ENCODE peak calls at places on chromosome 12, in eight cellular contexts. R is aorta, Q is psoas muscle, G is HepG2, T is uterus, Y is tibial nerve, F is cardiac muscle cell, D is K562. L is an unnamed sample. For H3K36me3, the result is how much of the 10 kb centered on the place peaks cover.

GRCh38 chr12:60168441-60168840 is 572.6 kb downstream of the SLC16A7 start:
- DNase-seq in R (no peak), Q (no peak), G (peak), T (no peak), Y (no peak), F (no peak), D (no peak), L (no peak)

GRCh38 chr12:104133861-104134260 is 4.1 kb downstream of the NFYB start:
- DNase-seq in R (no peak), Q (no peak), G (no peak), T (no peak), Y (no peak), F (no peak), D (no peak), L (no peak)

GRCh38 chr12:132029503-132030300 is 80.0 kb downstream of the EP400 start:
- DNase-seq in R (no peak), Q (no peak), G (no peak), T (no peak), Y (no peak), F (no peak), D (no peak), L (no peak)

GRCh38 chr12:52390739-52391617 is 5.5 kb upstream of the KRT84 start:
- DNase-seq in R (peak), Q (no peak), G (peak), T (no peak), Y (no peak), F (peak), D (peak), L (no peak)

GRCh38 chr12:116614194-116614885 is 55.2 kb downstream of the MAP1LC3B2 start:
- DNase-seq in R (no peak), Q (no peak), G (no peak), T (no peak), Y (no peak), F (no peak), D (no peak), L (no peak)

GRCh38 chr12:130026608-130027176 is 122.9 kb upstream of the TMEM132D start:
- DNase-seq in R (no peak), Q (no peak), G (peak), T (no peak), Y (peak), F (peak), D (peak), L (no peak)

GRCh38 chr12:121535150-121536057 is 45.4 kb downstream of the KDM2B start:
- DNase-seq in R (no peak), Q (peak), G (no peak), T (no peak), Y (no peak), F (no peak), D (no peak), L (no peak)

GRCh38 chr12:131102493-131102931 is 148.8 kb downstream of the ADGRD1 start:
- DNase-seq in R (no peak), Q (no peak), G (no peak), T (no peak), Y (no peak), F (no peak), D (no peak), L (no peak)

GRCh38 chr12:28222081-28222700 is 31.9 kb downstream of the CCDC91 start:
- DNase-seq in R (no peak), Q (no peak), G (no peak), T (no peak), Y (no peak), F (no peak), D (no peak), L (no peak)

GRCh38 chr12:120109570-120110267 is 6.8 kb downstream of the RAB35 start:
- DNase-seq in R (no peak), Q (no peak), G (no peak), T (no peak), Y (no peak), F (no peak), D (no peak), L (no peak)

GRCh38 chr12:54125950-54126695 is 62.7 kb downstream of the SMUG1 start:
- DNase-seq in R (peak), Q (peak), G (no peak), T (peak), Y (peak), F (no peak), D (peak), L (no peak)

GRCh38 chr12:78402366-78403134 is 462.0 kb upstream of the SYT1 start:
- DNase-seq in R (no peak), Q (no peak), G (no peak), T (no peak), Y (no peak), F (no peak), D (no peak), L (no peak)

GRCh38 chr12:12804432-12804886 is 8.7 kb upstream of the DDX47 start:
- DNase-seq in R (no peak), Q (no peak), G (peak), T (no peak), Y (no peak), F (no peak), D (no peak), L (no peak)

GRCh38 chr12:14716848-14717444 is 20.5 kb upstream of the GUCY2C start:
- DNase-seq in R (no peak), Q (no peak), G (peak), T (no peak), Y (peak), F (peak), D (peak), L (peak)

GRCh38 chr12:41636658-41637057 is 448.5 kb downstream of the PDZRN4 start:
- DNase-seq in R (no peak), Q (no peak), G (no peak), T (no peak), Y (no peak), F (no peak), D (no peak), L (no peak)

GRCh38 chr12:24551368-24551767 is 397.5 kb downstream of the BCAT1 start:
- DNase-seq in R (no peak), Q (no peak), G (peak), T (no peak), Y (no peak), F (no peak), D (no peak), L (no peak)

GRCh38 chr12:113766133-113766879 is 199.8 kb downstream of the RBM19 start:
- DNase-seq in R (no peak), Q (no peak), G (peak), T (no peak), Y (no peak), F (no peak), D (no peak), L (no peak)

GRCh38 chr12:62426095-62426488 is 40.5 kb upstream of the MON2 start:
- DNase-seq in R (no peak), Q (no peak), G (no peak), T (no peak), Y (no peak), F (no peak), D (no peak), L (no peak)

GRCh38 chr12:123063535-123063934 is 83.1 kb downstream of the ARL6IP4 start:
- DNase-seq in R (no peak), Q (peak), G (peak), T (no peak), Y (no peak), F (peak), D (peak), L (no peak)

GRCh38 chr12:48972213-48973021 is 882 bp upstream of the WNT10B start:
- DNase-seq in R (no peak), Q (no peak), G (no peak), T (no peak), Y (no peak), F (no peak), D (no peak), L (no peak)

GRCh38 chr12:19746471-19746870 is 307.2 kb downstream of the AEBP2 start:
- DNase-seq in R (no peak), Q (no peak), G (no peak), T (no peak), Y (no peak), F (no peak), D (no peak), L (no peak)

GRCh38 chr12:40794087-40794486 is 101.8 kb downstream of the CNTN1 start:
- DNase-seq in R (no peak), Q (no peak), G (no peak), T (no peak), Y (no peak), F (no peak), D (no peak), L (no peak)

GRCh38 chr12:53287741-53288216 is 7.6 kb upstream of the PFDN5 start:
- DNase-seq in R (peak), Q (peak), G (peak), T (peak), Y (peak), F (peak), D (peak), L (no peak)

GRCh38 chr12:120977531-120978295 is 630 bp upstream of the HNF1A start:
- DNase-seq in R (no peak), Q (no peak), G (no peak), T (no peak), Y (no peak), F (no peak), D (no peak), L (no peak)

GRCh38 chr12:86777335-86777734 is 521.1 kb upstream of the MGAT4C start:
- DNase-seq in R (no peak), Q (no peak), G (no peak), T (no peak), Y (no peak), F (no peak), D (no peak), L (no peak)

GRCh38 chr12:52817699-52818238 is 3.9 kb upstream of the KRT4 start:
- DNase-seq in R (no peak), Q (no peak), G (no peak), T (no peak), Y (no peak), F (no peak), D (no peak), L (no peak)

GRCh38 chr12:25017336-25017735 is 68.4 kb upstream of the BCAT1 start:
- DNase-seq in R (no peak), Q (no peak), G (no peak), T (no peak), Y (no peak), F (no peak), D (no peak), L (no peak)

GRCh38 chr12:76765598-76765997 is 1.7 kb downstream of the ZDHHC17 start:
- DNase-seq in R (no peak), Q (no peak), G (no peak), T (no peak), Y (no peak), F (no peak), D (no peak), L (no peak)
- H3K4me3 ChIP-seq in R (peak), Q (peak), G (peak), T (no peak), Y (no peak), F (no peak), D (peak), L (peak)

GRCh38 chr12:6330192-6330591 is 11.7 kb downstream of the TNFRSF1A start:
- DNase-seq in R (no peak), Q (no peak), G (no peak), T (no peak), Y (no peak), F (no peak), D (no peak), L (no peak)

GRCh38 chr12:6333029-6333428 is 8.8 kb downstream of the TNFRSF1A start:
- DNase-seq in R (no peak), Q (no peak), G (no peak), T (no peak), Y (no peak), F (no peak), D (no peak), L (no peak)

GRCh38 chr12:6332459-6332858 is 9.4 kb downstream of the TNFRSF1A start:
- DNase-seq in R (no peak), Q (no peak), G (no peak), T (no peak), Y (no peak), F (no peak), D (no peak), L (no peak)

GRCh38 chr12:6329693-6330045 is 12.2 kb downstream of the TNFRSF1A start:
- DNase-seq in R (no peak), Q (no peak), G (no peak), T (peak), Y (no peak), F (no peak), D (no peak), L (no peak)

GRCh38 chr12:6330999-6331714 is 10.7 kb downstream of the TNFRSF1A start:
- DNase-seq in R (no peak), Q (no peak), G (no peak), T (no peak), Y (no peak), F (no peak), D (no peak), L (no peak)
- H3K36me3 ChIP-seq in R (under half), Q (under half), G (half or more), T (under half), Y (half or more), F (under half), D (half or more), L (half or more)

GRCh38 chr12:57454213-57454565 is 918 bp upstream of the INHBE start:
- DNase-seq in R (no peak), Q (no peak), G (no peak), T (no peak), Y (no peak), F (no peak), D (no peak), L (no peak)

GRCh38 chr12:57452937-57453509 is 2.1 kb upstream of the INHBE start:
- DNase-seq in R (peak), Q (peak), G (peak), T (peak), Y (peak), F (peak), D (peak), L (no peak)

GRCh38 chr12:57455374-57456144 is 452 bp downstream of the INHBE start:
- DNase-seq in R (peak), Q (peak), G (no peak), T (no peak), Y (no peak), F (no peak), D (no peak), L (no peak)

GRCh38 chr12:57456145-57456700 is 1.1 kb downstream of the INHBE start:
- DNase-seq in R (peak), Q (no peak), G (peak), T (no peak), Y (no peak), F (peak), D (peak), L (no peak)

GRCh38 chr12:57454566-57455373 is at the start of gene INHBE:
- DNase-seq in R (peak), Q (peak), G (peak), T (no peak), Y (no peak), F (peak), D (peak), L (no peak)
- H3K4me3 ChIP-seq in R (no peak), Q (peak), G (peak), T (no peak), Y (no peak), F (no peak), D (peak), L (no peak)

DNA sequence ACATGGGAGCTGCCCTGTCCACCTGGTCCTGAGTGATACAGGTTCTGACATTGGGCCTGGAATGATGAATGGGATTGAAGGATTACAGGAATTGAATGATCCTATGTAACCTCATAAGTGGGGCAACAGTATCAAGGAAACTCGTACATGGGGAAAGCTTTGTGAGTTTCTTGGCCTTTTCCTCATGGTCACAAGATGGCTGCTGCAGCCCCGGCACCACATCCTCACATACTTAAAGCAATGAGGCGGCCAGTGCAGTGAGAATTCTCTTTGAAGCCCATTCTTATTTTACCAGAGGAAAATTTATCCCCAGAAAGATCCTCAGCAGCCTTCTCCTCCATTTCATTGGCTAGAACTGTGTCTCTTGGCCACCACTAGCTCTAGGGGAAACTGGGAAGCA is 91.9 kb downstream of the AACS start:
- DNase-seq in R (no peak), Q (no peak), G (no peak), T (no peak), Y (no peak), F (no peak), D (no peak), L (no peak)
- H3K36me3 ChIP-seq in R (under half), Q (under half), G (under half), T (under half), Y (under half), F (under half), D (under half), L (under half)